ENCODE peak calls at places on chromosome 17, in five cellular contexts. One of them, this sample, is unnamed.

GRCh38 chr17:38605852-38606645 is at the start of gene SRCIN1:
- DNase-seq in HepG2: peak; percentile 57
- DNase-seq in H1: peak; percentile 95
- DNase-seq in GM12878: no peak
- DNase-seq in K562: peak; percentile 86
- DNase-seq in this sample: peak; percentile 74

GRCh38 chr17:78791840-78792709 is 10.0 kb upstream of the CYTH1 start:
- DNase-seq in H1: no peak
- DNase-seq in GM12878: no peak
- DNase-seq in K562: no peak
- DNase-seq in HepG2: no peak
- DNase-seq in this sample: no peak

GRCh38 chr17:2004435-2004952 is 20.6 kb downstream of the RTN4RL1 start:
- DNase-seq in HepG2: no peak
- DNase-seq in GM12878: no peak
- DNase-seq in H1: no peak
- DNase-seq in K562: no peak
- DNase-seq in this sample: no peak

GRCh38 chr17:1899403-1900000 is 69.7 kb downstream of the RPA1 start:
- DNase-seq in H1: no peak
- DNase-seq in GM12878: no peak
- DNase-seq in HepG2: no peak
- DNase-seq in K562: no peak
- DNase-seq in this sample: no peak

GRCh38 chr17:37399404-37399803 is 7.2 kb downstream of the ACACA start:
- DNase-seq in GM12878: no peak
- DNase-seq in H1: no peak
- DNase-seq in K562: no peak
- DNase-seq in HepG2: no peak
- DNase-seq in this sample: no peak

GRCh38 chr17:1787301-1787902 is 25.5 kb downstream of the SERPINF1 start:
- DNase-seq in H1: no peak
- DNase-seq in GM12878: no peak
- DNase-seq in HepG2: peak; percentile 29
- DNase-seq in K562: no peak
- DNase-seq in this sample: no peak

GRCh38 chr17:3558603-3559269 is 1.1 kb upstream of the TRPV3 start:
- DNase-seq in H1: no peak
- DNase-seq in HepG2: no peak
- DNase-seq in K562: no peak
- DNase-seq in GM12878: peak; percentile 87
- DNase-seq in this sample: no peak

GRCh38 chr17:62824290-62825135 is 16.4 kb upstream of the MARCHF10 start:
- DNase-seq in GM12878: no peak
- DNase-seq in H1: no peak
- DNase-seq in K562: no peak
- DNase-seq in HepG2: peak; percentile 49
- DNase-seq in this sample: no peak

GRCh38 chr17:21044971-21045370 is 2.2 kb upstream of the USP22 start:
- DNase-seq in H1: no peak
- DNase-seq in GM12878: no peak
- DNase-seq in K562: no peak
- DNase-seq in HepG2: no peak
- DNase-seq in this sample: no peak

GRCh38 chr17:31388770-31389672 is 2.5 kb upstream of the RAB11FIP4 start:
- DNase-seq in GM12878: no peak
- DNase-seq in H1: peak; percentile 87
- DNase-seq in K562: peak; percentile 74
- DNase-seq in HepG2: no peak
- DNase-seq in this sample: peak; percentile 68

GRCh38 chr17:16453493-16453851 is 38.1 kb downstream of the TRPV2 start:
- DNase-seq in K562: no peak
- DNase-seq in H1: no peak
- DNase-seq in HepG2: no peak
- DNase-seq in GM12878: no peak
- DNase-seq in this sample: no peak
- TF ChIP-seq CTCF in K562: no peak
- TF ChIP-seq CTCF in H1: no peak
- TF ChIP-seq CTCF in HepG2: no peak
- TF ChIP-seq CTCF in GM12878: no peak
- TF ChIP-seq CTCF in this sample: no peak

GRCh38 chr17:44557653-44558285 is 485 bp downstream of the FZD2 start:
- DNase-seq in GM12878: no peak
- DNase-seq in H1: peak; percentile 79
- DNase-seq in K562: no peak
- DNase-seq in HepG2: no peak
- DNase-seq in this sample: peak; percentile 62
- TF ChIP-seq CREB1 in GM12878: no peak
- TF ChIP-seq CREB1 in H1: no peak
- TF ChIP-seq CREB1 in K562: no peak
- TF ChIP-seq CREB1 in HepG2: no peak
- TF ChIP-seq CREB1 in this sample: no peak

GRCh38 chr17:81245665-81246342 is 6.7 kb downstream of the NDUFAF8 start:
- DNase-seq in HepG2: no peak
- DNase-seq in K562: no peak
- DNase-seq in H1: no peak
- DNase-seq in GM12878: no peak
- DNase-seq in this sample: no peak

GRCh38 chr17:81245024-81245664 is 6.0 kb downstream of the NDUFAF8 start:
- DNase-seq in H1: no peak
- DNase-seq in HepG2: no peak
- DNase-seq in K562: no peak
- DNase-seq in GM12878: peak; percentile 45
- DNase-seq in this sample: no peak

GRCh38 chr17:81243333-81243664 is 4.2 kb downstream of the NDUFAF8 start:
- DNase-seq in HepG2: no peak
- DNase-seq in H1: no peak
- DNase-seq in K562: no peak
- DNase-seq in GM12878: no peak
- DNase-seq in this sample: no peak

GRCh38 chr17:81242421-81243332 is 3.6 kb downstream of the NDUFAF8 start:
- DNase-seq in HepG2: no peak
- DNase-seq in H1: no peak
- DNase-seq in GM12878: no peak
- DNase-seq in K562: no peak
- DNase-seq in this sample: no peak

DNA sequence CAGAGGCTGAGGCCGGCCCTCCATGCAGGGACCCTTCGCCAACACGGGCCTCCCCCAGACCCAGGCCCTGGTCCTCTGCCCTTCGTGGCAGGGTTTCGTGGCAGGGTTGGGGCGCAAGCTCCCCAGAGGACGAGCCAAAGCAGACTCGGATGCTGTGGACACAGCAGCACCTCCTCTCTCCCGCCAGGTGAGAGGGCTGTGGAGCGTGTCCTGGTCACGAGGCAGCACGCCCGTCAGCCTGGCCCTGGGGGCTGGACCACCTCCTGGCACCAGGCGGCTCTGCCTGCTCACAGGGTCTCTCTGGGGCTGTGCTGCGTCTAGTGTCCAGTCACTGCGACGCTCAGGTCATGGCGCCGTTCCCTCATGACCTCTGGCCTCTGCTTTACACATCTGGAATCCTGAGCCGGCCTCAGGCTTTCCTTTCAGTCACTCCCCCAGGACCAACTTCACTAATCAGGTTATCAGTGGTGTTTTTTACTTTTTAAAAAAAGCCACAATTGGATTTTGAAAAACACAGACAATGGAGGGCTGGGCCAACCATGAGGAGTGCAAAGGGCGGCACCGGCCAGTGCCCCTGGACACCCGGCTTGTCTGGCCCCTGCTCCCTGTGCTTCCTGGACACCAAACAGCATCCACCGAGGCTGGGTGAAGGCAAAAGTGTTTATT is 5.4 kb downstream of the NDUFAF8 start:
- DNase-seq in HepG2: no peak
- DNase-seq in K562: no peak
- DNase-seq in GM12878: no peak
- DNase-seq in H1: no peak
- DNase-seq in this sample: no peak
- TF ChIP-seq ATF3 in HepG2: no peak
- TF ChIP-seq ATF3 in K562: no peak
- TF ChIP-seq ATF3 in GM12878: no peak
- TF ChIP-seq ATF3 in H1: no peak
- TF ChIP-seq ATF3 in this sample: no peak

GRCh38 chr17:70772761-70773160 is 603.4 kb downstream of the KCNJ2 start:
- DNase-seq in GM12878: no peak
- DNase-seq in HepG2: no peak
- DNase-seq in K562: no peak
- DNase-seq in H1: no peak
- DNase-seq in this sample: no peak
- TF ChIP-seq CTCF in GM12878: no peak
- TF ChIP-seq CTCF in HepG2: no peak
- TF ChIP-seq CTCF in K562: no peak
- TF ChIP-seq CTCF in H1: no peak
- TF ChIP-seq CTCF in this sample: no peak

GRCh38 chr17:15480209-15480608 is 12.8 kb upstream of the CDRT4 start:
- DNase-seq in H1: no peak
- DNase-seq in K562: no peak
- DNase-seq in GM12878: no peak
- DNase-seq in HepG2: no peak
- DNase-seq in this sample: no peak

GRCh38 chr17:15478845-15479244 is 11.4 kb upstream of the CDRT4 start:
- DNase-seq in H1: no peak
- DNase-seq in HepG2: no peak
- DNase-seq in GM12878: no peak
- DNase-seq in K562: no peak
- DNase-seq in this sample: no peak

GRCh38 chr17:15482476-15482875 is 15.1 kb upstream of the CDRT4 start:
- DNase-seq in K562: no peak
- DNase-seq in GM12878: no peak
- DNase-seq in H1: no peak
- DNase-seq in HepG2: no peak
- DNase-seq in this sample: no peak

GRCh38 chr17:15483416-15483815 is 16.0 kb upstream of the CDRT4 start:
- DNase-seq in K562: no peak
- DNase-seq in GM12878: no peak
- DNase-seq in HepG2: no peak
- DNase-seq in H1: no peak
- DNase-seq in this sample: no peak

DNA sequence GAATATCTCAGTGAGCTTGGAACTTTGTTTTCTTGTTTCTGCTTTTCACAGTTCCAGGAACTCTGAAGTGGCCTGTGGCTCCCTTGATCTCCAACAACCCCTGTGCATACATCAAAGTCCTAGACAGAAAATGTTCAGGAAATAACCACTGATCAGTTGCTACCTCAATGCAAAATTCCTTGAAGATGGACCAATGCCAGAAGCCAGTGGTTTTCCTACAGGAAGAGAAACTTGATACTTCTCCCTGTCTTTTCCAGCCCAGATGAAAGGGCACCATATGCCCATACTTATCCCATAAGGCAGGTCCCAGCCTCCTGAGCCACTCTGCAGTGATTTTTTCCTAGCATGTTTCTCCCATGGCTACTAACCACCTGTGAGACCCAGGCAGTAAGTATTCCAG is 12.3 kb upstream of the CDRT4 start:
- DNase-seq in K562: no peak
- DNase-seq in GM12878: no peak
- DNase-seq in H1: no peak
- DNase-seq in HepG2: peak; percentile 21
- DNase-seq in this sample: no peak
- TF ChIP-seq CREB1 in K562: no peak
- TF ChIP-seq CREB1 in GM12878: no peak
- TF ChIP-seq CREB1 in H1: no peak
- TF ChIP-seq CREB1 in HepG2: no peak
- TF ChIP-seq CREB1 in this sample: no peak

GRCh38 chr17:42288078-42288984 is at the start of gene STAT5A:
- DNase-seq in K562: peak; percentile 57
- DNase-seq in H1: peak; percentile 84
- DNase-seq in GM12878: no peak
- DNase-seq in HepG2: peak; percentile 40
- DNase-seq in this sample: peak; percentile 71
- TF ChIP-seq ATF3 in K562: no peak
- TF ChIP-seq ATF3 in H1: no peak
- TF ChIP-seq ATF3 in GM12878: no peak
- TF ChIP-seq ATF3 in HepG2: no peak
- TF ChIP-seq ATF3 in this sample: no peak

GRCh38 chr17:307295-307691 is 45.3 kb downstream of the RPH3AL start:
- DNase-seq in HepG2: no peak
- DNase-seq in K562: no peak
- DNase-seq in H1: no peak
- DNase-seq in GM12878: no peak
- DNase-seq in this sample: no peak

GRCh38 chr17:307741-308507 is 44.7 kb downstream of the RPH3AL start:
- DNase-seq in HepG2: no peak
- DNase-seq in GM12878: no peak
- DNase-seq in H1: no peak
- DNase-seq in K562: no peak
- DNase-seq in this sample: no peak

GRCh38 chr17:311119-311848 is 41.3 kb downstream of the RPH3AL start:
- DNase-seq in H1: no peak
- DNase-seq in GM12878: no peak
- DNase-seq in HepG2: no peak
- DNase-seq in K562: no peak
- DNase-seq in this sample: no peak

GRCh38 chr17:310111-311010 is 42.2 kb downstream of the RPH3AL start:
- DNase-seq in H1: no peak
- DNase-seq in GM12878: no peak
- DNase-seq in HepG2: no peak
- DNase-seq in K562: no peak
- DNase-seq in this sample: no peak

DNA sequence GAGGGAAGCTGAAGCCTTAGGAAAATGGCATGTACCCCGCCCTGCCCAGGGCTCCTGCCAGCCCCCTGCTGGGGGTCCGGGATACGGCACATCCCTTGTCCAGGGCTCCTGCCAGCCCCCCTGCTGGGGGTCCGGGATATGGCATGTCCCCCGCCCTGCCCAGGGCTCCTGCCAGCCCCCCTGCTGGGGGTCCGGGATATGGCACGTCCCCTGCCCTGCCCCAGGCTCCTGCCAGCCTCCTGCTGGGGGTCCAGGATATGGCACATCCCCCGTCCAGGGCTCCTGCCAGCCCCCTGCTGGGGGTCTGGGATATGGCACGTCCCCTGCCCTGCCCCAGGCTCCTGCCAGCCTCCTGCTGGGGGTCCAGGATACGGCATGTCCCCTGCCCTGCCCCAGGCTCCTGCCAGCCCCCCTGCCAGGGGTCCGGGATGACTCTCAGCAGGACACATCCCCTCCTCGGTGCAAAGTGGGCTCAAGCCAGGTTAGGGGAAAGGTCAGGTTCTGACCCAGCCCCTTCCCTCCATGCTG is 43.2 kb downstream of the RPH3AL start:
- DNase-seq in HepG2: peak; percentile 53
- DNase-seq in H1: peak; percentile 82
- DNase-seq in K562: peak; percentile 54
- DNase-seq in GM12878: no peak
- DNase-seq in this sample: peak; percentile 73
- TF ChIP-seq CTCF in HepG2: peak; percentile 42
- TF ChIP-seq CTCF in H1: peak; percentile 79
- TF ChIP-seq CTCF in K562: peak; percentile 81
- TF ChIP-seq CTCF in GM12878: peak; percentile 61
- TF ChIP-seq CTCF in this sample: peak; percentile 94

GRCh38 chr17:80789356-80789902 is 202.2 kb upstream of the CHMP6 start:
- DNase-seq in HepG2: no peak
- DNase-seq in H1: no peak
- DNase-seq in GM12878: peak; percentile 64
- DNase-seq in K562: no peak
- DNase-seq in this sample: no peak
- TF ChIP-seq CREB1 in HepG2: no peak
- TF ChIP-seq CREB1 in H1: no peak
- TF ChIP-seq CREB1 in GM12878: no peak
- TF ChIP-seq CREB1 in K562: no peak
- TF ChIP-seq CREB1 in this sample: no peak